ENCODE peak calls at places on chromosomes 6 and 20, in four cellular contexts. W is WTC11, M is H1, F is K562. P is an unnamed sample.

GRCh38 chr20:62387219-62387913 is 463 bp downstream of the RPS21 start:
- DNase-seq in M (no peak), F (peak; percentile 45), W (no peak), P (no peak)

GRCh38 chr20:59745716-59746115 is 141.4 kb downstream of the PHACTR3 start:
- DNase-seq in W (no peak), M (no peak), F (no peak), P (no peak)

GRCh38 chr20:38460040-38460623 is 12.5 kb upstream of the RALGAPB start:
- DNase-seq in W (no peak), F (peak; percentile 56), M (no peak), P (peak; percentile 57)

GRCh38 chr20:62317167-62317655 is 14.4 kb downstream of the ADRM1 start:
- DNase-seq in F (no peak), W (no peak), M (no peak), P (no peak)

GRCh38 chr6:26118999-26119398 is 31.8 kb downstream of the HFE start:
- DNase-seq in F (no peak), W (no peak), M (no peak), P (no peak)

GRCh38 chr20:61603715-61604114 is 351.7 kb downstream of the CDH4 start:
- DNase-seq in M (no peak), F (no peak), W (no peak), P (no peak)

GRCh38 chr6:50030350-50030749 is 8.6 kb upstream of the DEFB110 start:
- DNase-seq in W (no peak), F (no peak), M (no peak), P (no peak)

GRCh38 chr6:131846023-131846663 is 38.3 kb downstream of the ENPP1 start:
- DNase-seq in F (no peak), M (no peak), W (no peak), P (no peak)

GRCh38 chr6:119344306-119344705 is 5.3 kb downstream of the MAN1A1 start:
- DNase-seq in M (no peak), F (no peak), W (no peak), P (no peak)

GRCh38 chr20:63956664-63957003 is 418 bp upstream of the UCKL1 start:
- DNase-seq in W (no peak), F (no peak), M (no peak), P (no peak)

GRCh38 chr6:11270030-11271027 is 37.9 kb upstream of the NEDD9 start:
- DNase-seq in F (no peak), M (no peak), W (no peak), P (peak; percentile 73)

GRCh38 chr20:19944772-19945459 is 72.2 kb upstream of the NAA20 start:
- DNase-seq in F (no peak), W (no peak), M (no peak), P (no peak)

GRCh38 chr20:6767536-6768227 is at the start of gene BMP2:
- DNase-seq in M (no peak), W (peak; percentile 53), F (peak; percentile 38), P (peak; percentile 82)

GRCh38 chr6:108623995-108624394 is 63.3 kb downstream of the FOXO3 start:
- DNase-seq in W (no peak), M (no peak), F (no peak), P (no peak)

GRCh38 chr6:108630050-108630714 is 69.5 kb downstream of the FOXO3 start:
- DNase-seq in M (no peak), F (no peak), W (no peak), P (no peak)

GRCh38 chr6:108632441-108632840 is 71.7 kb downstream of the FOXO3 start:
- DNase-seq in F (no peak), W (no peak), M (no peak), P (no peak)

GRCh38 chr6:108626777-108627176 is 66.1 kb downstream of the FOXO3 start:
- DNase-seq in F (no peak), W (no peak), M (no peak), P (no peak)

GRCh38 chr6:108627692-108628565 is 67.2 kb downstream of the FOXO3 start:
- DNase-seq in W (no peak), F (no peak), M (no peak), P (no peak)
- TF ChIP-seq TEAD4 in W (no peak), F (no peak), M (no peak), P (no peak)

GRCh38 chr6:2765896-2766766 is 938 bp downstream of the WRNIP1 start:
- DNase-seq in F (no peak), W (peak; percentile 47), M (no peak), P (peak; percentile 83)

GRCh38 chr6:2764610-2765165 is 505 bp upstream of the WRNIP1 start:
- DNase-seq in M (no peak), W (no peak), F (peak; percentile 97), P (peak; percentile 80)

GRCh38 chr6:2763876-2764540 is 1.2 kb upstream of the WRNIP1 start:
- DNase-seq in M (no peak), F (no peak), W (no peak), P (peak; percentile 34)

GRCh38 chr6:2766767-2767314 is 1.6 kb downstream of the WRNIP1 start:
- DNase-seq in M (no peak), F (no peak), W (no peak), P (no peak)

GRCh38 chr6:2765166-2765895 is at the start of gene WRNIP1:
- DNase-seq in W (peak; percentile 96), M (peak; percentile 95), F (peak; percentile 83), P (peak; percentile 96)
- TF ChIP-seq TEAD4 in W (no peak), M (peak; percentile 62), F (no peak), P (no peak)

GRCh38 chr6:13397359-13398080 is 69.2 kb upstream of the TBC1D7 start:
- DNase-seq in W (no peak), M (no peak), F (no peak), P (no peak)
- TF ChIP-seq TEAD4 in W (no peak), M (no peak), F (no peak), P (no peak)

DNA sequence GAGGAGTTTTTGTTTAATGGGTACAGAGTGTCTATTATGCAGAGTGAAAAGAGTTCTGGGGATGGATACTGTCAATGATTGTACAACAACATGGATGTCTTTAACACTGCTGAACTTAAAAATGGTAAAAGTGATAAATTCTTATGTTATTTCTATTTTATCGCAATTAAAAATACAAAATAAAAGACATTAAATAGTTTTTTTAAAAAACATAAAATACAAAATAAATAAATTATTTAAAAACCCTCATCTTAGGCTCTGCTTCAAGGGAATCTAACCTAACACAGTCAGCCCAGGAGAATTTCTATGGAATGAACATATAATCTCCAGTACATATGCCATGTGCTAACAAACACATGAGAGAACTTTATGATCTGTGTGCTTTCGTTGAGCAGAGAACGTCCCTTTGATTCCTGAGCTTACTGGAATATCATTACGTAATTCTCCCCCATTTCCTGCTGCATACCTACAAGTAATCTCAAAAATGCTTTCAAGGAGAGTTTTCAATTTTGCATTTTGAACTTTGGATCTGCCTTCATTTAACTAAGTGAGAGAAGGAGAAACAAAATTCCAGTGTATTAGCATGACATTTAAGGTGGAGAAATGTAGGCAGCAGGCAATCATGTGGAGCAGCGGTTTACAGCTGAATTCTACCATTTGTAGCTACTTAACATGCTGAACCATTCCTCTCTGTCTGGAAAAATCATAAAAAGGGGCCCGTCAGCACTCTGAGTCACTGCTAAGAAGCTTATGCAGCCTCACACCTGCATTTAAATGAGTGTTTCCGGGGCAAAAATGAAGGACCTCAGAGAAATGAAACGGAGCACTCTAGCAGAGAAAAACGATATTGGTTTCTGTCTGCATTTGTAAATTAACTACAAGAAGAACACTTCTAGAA is 451.4 kb downstream of the PLCB1 start:
- DNase-seq in F (no peak), M (no peak), W (no peak), P (no peak)
- TF ChIP-seq TEAD4 in F (no peak), M (no peak), W (no peak), P (no peak)

GRCh38 chr20:50153153-50153499 is 397 bp downstream of the PEDS1 start:
- DNase-seq in M (no peak), W (no peak), F (no peak), P (no peak)

GRCh38 chr20:50152394-50153152 is 950 bp downstream of the PEDS1 start:
- DNase-seq in M (no peak), W (no peak), F (peak; percentile 48), P (no peak)

GRCh38 chr20:50149481-50150254 is 3.9 kb downstream of the PEDS1 start:
- DNase-seq in W (no peak), F (no peak), M (no peak), P (no peak)

GRCh38 chr20:50151034-50151743 is 2.3 kb downstream of the PEDS1 start:
- DNase-seq in M (no peak), F (no peak), W (no peak), P (no peak)

GRCh38 chr20:50153500-50154377 is at the start of gene PEDS1:
- DNase-seq in F (peak; percentile 98), W (peak; percentile 88), M (no peak), P (peak; percentile 99)
- TF ChIP-seq TEAD4 in F (peak; percentile 54), W (no peak), M (no peak), P (no peak)

DNA sequence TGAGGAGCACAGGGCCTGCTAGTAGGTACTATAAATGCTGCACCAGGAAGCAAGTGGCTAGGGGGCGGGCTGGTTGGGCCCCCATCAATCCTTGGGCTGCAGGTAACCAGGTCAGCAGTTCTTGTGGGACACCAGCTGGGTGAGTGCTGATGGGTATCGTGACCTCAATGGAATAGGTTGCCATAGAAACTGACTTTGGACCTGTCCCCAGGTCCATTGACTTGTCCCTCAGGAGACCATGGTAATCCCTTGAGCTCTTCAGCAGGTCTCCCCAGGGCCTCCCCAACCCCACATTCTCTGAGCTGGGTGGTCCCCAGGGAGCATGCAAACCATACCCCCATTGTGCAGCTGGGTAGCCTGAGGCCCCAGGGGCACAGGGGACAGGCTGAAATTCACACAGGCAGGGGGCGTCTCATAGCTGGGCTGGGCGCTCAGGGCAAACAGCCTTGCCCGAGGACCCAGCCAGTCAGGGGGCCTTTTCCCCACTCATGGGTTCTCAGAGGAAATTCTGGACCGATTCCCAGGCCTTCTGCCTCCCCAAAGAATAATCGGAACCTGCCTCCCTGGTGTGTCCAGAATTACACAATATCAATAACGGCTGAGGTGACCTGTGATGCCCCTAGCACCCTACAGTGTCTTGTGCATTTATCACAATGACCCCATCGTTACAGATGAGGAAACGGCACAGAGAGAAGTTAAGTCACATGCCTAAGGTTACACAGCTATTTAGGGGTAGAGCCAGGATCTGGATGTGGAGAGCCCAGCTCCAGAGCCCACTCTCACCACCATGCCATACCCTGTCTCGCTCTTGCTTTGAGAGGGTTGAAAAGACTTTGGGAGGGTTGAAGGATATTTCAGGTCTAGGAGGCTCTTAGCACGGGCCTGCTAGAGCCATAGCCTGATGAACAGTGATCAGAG is 35.9 kb downstream of the SRC start:
- DNase-seq in M (no peak), F (no peak), W (no peak), P (peak; percentile 7)
- TF ChIP-seq TEAD4 in M (no peak), F (no peak), W (no peak), P (no peak)

DNA sequence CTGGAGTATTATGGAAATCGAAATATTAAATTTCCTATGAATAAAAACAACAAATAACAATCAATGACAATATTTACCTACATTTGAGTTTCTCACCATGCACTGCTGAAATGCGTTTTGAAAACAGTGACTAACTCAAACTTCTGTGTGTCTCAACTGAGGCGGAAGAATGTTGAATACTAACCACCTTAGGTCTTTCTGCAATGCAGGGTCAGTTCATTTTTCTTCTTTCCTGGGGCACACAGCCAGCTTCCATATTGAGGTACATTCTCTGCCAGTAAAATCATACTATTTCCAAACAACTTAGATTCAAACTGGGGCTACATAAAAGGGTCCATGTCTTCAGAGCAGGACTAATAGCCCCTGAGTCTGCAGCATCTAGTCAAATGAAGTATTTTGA is 310.1 kb downstream of the UTRN start:
- DNase-seq in M (no peak), W (no peak), F (no peak), P (no peak)
- TF ChIP-seq TEAD4 in M (no peak), W (no peak), F (no peak), P (no peak)

GRCh38 chr6:21188505-21189223 is 404.9 kb upstream of the SOX4 start:
- DNase-seq in F (no peak), M (no peak), W (no peak), P (no peak)
- TF ChIP-seq TEAD4 in F (no peak), M (no peak), W (no peak), P (no peak)